ENCODE peak calls at places on chromosomes 1 and 21, in ten cellular contexts. One of them, this sample, is unnamed.

GRCh38 chr1:20343937-20344302 is 53.2 kb downstream of the VWA5B1 start:
- DNase-seq in CD4-positive, alpha-beta T cell: no peak
- DNase-seq in progenitor cell of endocrine pancreas: no peak
- DNase-seq in GM06990: no peak
- DNase-seq in Calu3: no peak
- DNase-seq in mesothelial cell of epicardium: no peak
- DNase-seq in heart right ventricle: no peak
- DNase-seq in stomach: no peak
- DNase-seq in GM10248: no peak
- DNase-seq in AG09319: no peak
- DNase-seq in this sample: no peak

GRCh38 chr1:62912028-62912638 is 128.2 kb downstream of the ATG4C start:
- DNase-seq in CD4-positive, alpha-beta T cell: no peak
- DNase-seq in progenitor cell of endocrine pancreas: no peak
- DNase-seq in GM06990: no peak
- DNase-seq in Calu3: peak
- DNase-seq in mesothelial cell of epicardium: no peak
- DNase-seq in heart right ventricle: no peak
- DNase-seq in stomach: no peak
- DNase-seq in GM10248: no peak
- DNase-seq in AG09319: no peak
- DNase-seq in this sample: no peak

GRCh38 chr21:20970691-20971090 is 27.5 kb upstream of the NCAM2 start:
- DNase-seq in CD4-positive, alpha-beta T cell: no peak
- DNase-seq in progenitor cell of endocrine pancreas: no peak
- DNase-seq in GM06990: no peak
- DNase-seq in Calu3: no peak
- DNase-seq in mesothelial cell of epicardium: no peak
- DNase-seq in heart right ventricle: no peak
- DNase-seq in stomach: no peak
- DNase-seq in GM10248: no peak
- DNase-seq in AG09319: no peak
- DNase-seq in this sample: no peak

GRCh38 chr1:157193702-157194391 is 55.7 kb upstream of the ETV3 start:
- DNase-seq in CD4-positive, alpha-beta T cell: peak
- DNase-seq in progenitor cell of endocrine pancreas: peak
- DNase-seq in GM06990: no peak
- DNase-seq in Calu3: peak
- DNase-seq in mesothelial cell of epicardium: peak
- DNase-seq in heart right ventricle: peak
- DNase-seq in stomach: peak
- DNase-seq in GM10248: peak
- DNase-seq in AG09319: peak
- DNase-seq in this sample: no peak

GRCh38 chr1:70790232-70790923 is 257.2 kb downstream of the PTGER3 start:
- DNase-seq in CD4-positive, alpha-beta T cell: no peak
- DNase-seq in progenitor cell of endocrine pancreas: no peak
- DNase-seq in GM06990: no peak
- DNase-seq in Calu3: no peak
- DNase-seq in mesothelial cell of epicardium: no peak
- DNase-seq in heart right ventricle: no peak
- DNase-seq in stomach: no peak
- DNase-seq in GM10248: no peak
- DNase-seq in AG09319: no peak
- DNase-seq in this sample: no peak

GRCh38 chr1:205600085-205600484 is 31.7 kb downstream of the ELK4 start:
- DNase-seq in CD4-positive, alpha-beta T cell: no peak
- DNase-seq in progenitor cell of endocrine pancreas: no peak
- DNase-seq in GM06990: no peak
- DNase-seq in Calu3: no peak
- DNase-seq in mesothelial cell of epicardium: no peak
- DNase-seq in heart right ventricle: no peak
- DNase-seq in stomach: no peak
- DNase-seq in GM10248: peak
- DNase-seq in AG09319: no peak
- DNase-seq in this sample: no peak

GRCh38 chr1:187417524-187417923 is 588.8 kb downstream of the PLA2G4A start:
- DNase-seq in CD4-positive, alpha-beta T cell: no peak
- DNase-seq in progenitor cell of endocrine pancreas: no peak
- DNase-seq in GM06990: no peak
- DNase-seq in Calu3: no peak
- DNase-seq in mesothelial cell of epicardium: no peak
- DNase-seq in heart right ventricle: no peak
- DNase-seq in stomach: no peak
- DNase-seq in GM10248: no peak
- DNase-seq in AG09319: no peak
- DNase-seq in this sample: no peak

GRCh38 chr1:225424562-225425210 is 3.2 kb downstream of the LBR start:
- DNase-seq in CD4-positive, alpha-beta T cell: no peak
- DNase-seq in progenitor cell of endocrine pancreas: no peak
- DNase-seq in GM06990: no peak
- DNase-seq in Calu3: no peak
- DNase-seq in mesothelial cell of epicardium: no peak
- DNase-seq in heart right ventricle: no peak
- DNase-seq in stomach: no peak
- DNase-seq in GM10248: no peak
- DNase-seq in AG09319: no peak
- DNase-seq in this sample: no peak

GRCh38 chr1:119968068-119968492 is 71.8 kb upstream of the ADAM30 start:
- DNase-seq in CD4-positive, alpha-beta T cell: peak
- DNase-seq in progenitor cell of endocrine pancreas: peak
- DNase-seq in GM06990: peak
- DNase-seq in Calu3: peak
- DNase-seq in mesothelial cell of epicardium: peak
- DNase-seq in heart right ventricle: peak
- DNase-seq in stomach: peak
- DNase-seq in GM10248: peak
- DNase-seq in AG09319: no peak
- DNase-seq in this sample: no peak

GRCh38 chr21:14862794-14863720 is 201.7 kb downstream of the NRIP1 start:
- DNase-seq in CD4-positive, alpha-beta T cell: no peak
- DNase-seq in progenitor cell of endocrine pancreas: no peak
- DNase-seq in GM06990: no peak
- DNase-seq in Calu3: peak
- DNase-seq in mesothelial cell of epicardium: no peak
- DNase-seq in heart right ventricle: no peak
- DNase-seq in stomach: no peak
- DNase-seq in GM10248: no peak
- DNase-seq in AG09319: no peak
- DNase-seq in this sample: no peak

DNA sequence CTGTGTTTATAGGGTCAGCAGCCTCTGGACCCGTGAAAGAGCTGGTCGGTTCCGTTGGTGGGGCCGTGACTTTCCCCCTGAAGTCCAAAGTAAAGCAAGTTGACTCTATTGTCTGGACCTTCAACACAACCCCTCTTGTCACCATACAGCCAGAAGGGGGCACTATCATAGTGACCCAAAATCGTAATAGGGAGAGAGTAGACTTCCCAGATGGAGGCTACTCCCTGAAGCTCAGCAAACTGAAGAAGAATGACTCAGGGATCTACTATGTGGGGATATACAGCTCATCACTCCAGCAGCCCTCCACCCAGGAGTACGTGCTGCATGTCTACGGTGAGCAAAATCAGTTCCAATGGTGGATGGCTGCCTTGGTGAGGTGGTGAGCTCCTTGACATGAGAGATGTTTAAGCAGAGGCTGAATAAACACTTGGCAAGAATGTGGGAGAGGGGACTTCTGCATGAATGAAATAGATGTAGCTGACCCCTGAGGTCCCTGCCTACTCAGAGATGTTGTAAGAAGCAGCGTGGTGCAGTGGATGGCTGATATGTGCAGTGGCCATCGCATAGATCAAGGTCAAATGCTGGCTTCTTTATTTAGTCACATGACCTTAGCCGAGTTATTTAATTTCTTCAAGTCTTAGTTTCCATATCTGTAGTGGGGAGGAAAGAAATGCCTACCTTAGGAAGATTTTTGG is 9.3 kb downstream of the SLAMF7 start:
- DNase-seq in CD4-positive, alpha-beta T cell: no peak
- DNase-seq in progenitor cell of endocrine pancreas: no peak
- DNase-seq in GM06990: no peak
- DNase-seq in Calu3: no peak
- DNase-seq in mesothelial cell of epicardium: no peak
- DNase-seq in heart right ventricle: no peak
- DNase-seq in stomach: no peak
- DNase-seq in GM10248: no peak
- DNase-seq in AG09319: no peak
- DNase-seq in this sample: no peak
- TF ChIP-seq CTCF in CD4-positive, alpha-beta T cell: no peak
- TF ChIP-seq CTCF in progenitor cell of endocrine pancreas: no peak
- TF ChIP-seq CTCF in GM06990: peak
- TF ChIP-seq CTCF in Calu3: no peak
- TF ChIP-seq CTCF in mesothelial cell of epicardium: no peak
- TF ChIP-seq CTCF in heart right ventricle: no peak
- TF ChIP-seq CTCF in stomach: no peak
- TF ChIP-seq CTCF in GM10248: peak
- TF ChIP-seq CTCF in AG09319: no peak
- TF ChIP-seq CTCF in this sample: no peak

GRCh38 chr1:153786038-153786790 is 11.0 kb downstream of the SLC27A3 start:
- DNase-seq in CD4-positive, alpha-beta T cell: no peak
- DNase-seq in progenitor cell of endocrine pancreas: no peak
- DNase-seq in GM06990: no peak
- DNase-seq in Calu3: no peak
- DNase-seq in mesothelial cell of epicardium: no peak
- DNase-seq in heart right ventricle: no peak
- DNase-seq in stomach: no peak
- DNase-seq in GM10248: no peak
- DNase-seq in AG09319: no peak
- DNase-seq in this sample: no peak

GRCh38 chr1:153780551-153780950 is 5.3 kb downstream of the SLC27A3 start:
- DNase-seq in CD4-positive, alpha-beta T cell: no peak
- DNase-seq in progenitor cell of endocrine pancreas: no peak
- DNase-seq in GM06990: no peak
- DNase-seq in Calu3: no peak
- DNase-seq in mesothelial cell of epicardium: no peak
- DNase-seq in heart right ventricle: no peak
- DNase-seq in stomach: no peak
- DNase-seq in GM10248: no peak
- DNase-seq in AG09319: no peak
- DNase-seq in this sample: no peak

GRCh38 chr1:153779781-153780541 is 4.8 kb downstream of the SLC27A3 start:
- DNase-seq in CD4-positive, alpha-beta T cell: no peak
- DNase-seq in progenitor cell of endocrine pancreas: no peak
- DNase-seq in GM06990: no peak
- DNase-seq in Calu3: no peak
- DNase-seq in mesothelial cell of epicardium: no peak
- DNase-seq in heart right ventricle: no peak
- DNase-seq in stomach: peak
- DNase-seq in GM10248: no peak
- DNase-seq in AG09319: no peak
- DNase-seq in this sample: no peak

GRCh38 chr1:153778824-153779519 is 3.8 kb downstream of the SLC27A3 start:
- DNase-seq in CD4-positive, alpha-beta T cell: no peak
- DNase-seq in progenitor cell of endocrine pancreas: no peak
- DNase-seq in GM06990: no peak
- DNase-seq in Calu3: no peak
- DNase-seq in mesothelial cell of epicardium: no peak
- DNase-seq in heart right ventricle: no peak
- DNase-seq in stomach: no peak
- DNase-seq in GM10248: no peak
- DNase-seq in AG09319: no peak
- DNase-seq in this sample: no peak

GRCh38 chr1:153783233-153784190 is 8.3 kb downstream of the SLC27A3 start:
- DNase-seq in CD4-positive, alpha-beta T cell: peak
- DNase-seq in progenitor cell of endocrine pancreas: peak
- DNase-seq in GM06990: peak
- DNase-seq in Calu3: peak
- DNase-seq in mesothelial cell of epicardium: peak
- DNase-seq in heart right ventricle: peak
- DNase-seq in stomach: peak
- DNase-seq in GM10248: peak
- DNase-seq in AG09319: peak
- DNase-seq in this sample: peak
- TF ChIP-seq CTCF in CD4-positive, alpha-beta T cell: no peak
- TF ChIP-seq CTCF in progenitor cell of endocrine pancreas: no peak
- TF ChIP-seq CTCF in GM06990: no peak
- TF ChIP-seq CTCF in Calu3: no peak
- TF ChIP-seq CTCF in mesothelial cell of epicardium: peak
- TF ChIP-seq CTCF in heart right ventricle: peak
- TF ChIP-seq CTCF in stomach: no peak
- TF ChIP-seq CTCF in GM10248: no peak
- TF ChIP-seq CTCF in AG09319: no peak
- TF ChIP-seq CTCF in this sample: no peak

DNA sequence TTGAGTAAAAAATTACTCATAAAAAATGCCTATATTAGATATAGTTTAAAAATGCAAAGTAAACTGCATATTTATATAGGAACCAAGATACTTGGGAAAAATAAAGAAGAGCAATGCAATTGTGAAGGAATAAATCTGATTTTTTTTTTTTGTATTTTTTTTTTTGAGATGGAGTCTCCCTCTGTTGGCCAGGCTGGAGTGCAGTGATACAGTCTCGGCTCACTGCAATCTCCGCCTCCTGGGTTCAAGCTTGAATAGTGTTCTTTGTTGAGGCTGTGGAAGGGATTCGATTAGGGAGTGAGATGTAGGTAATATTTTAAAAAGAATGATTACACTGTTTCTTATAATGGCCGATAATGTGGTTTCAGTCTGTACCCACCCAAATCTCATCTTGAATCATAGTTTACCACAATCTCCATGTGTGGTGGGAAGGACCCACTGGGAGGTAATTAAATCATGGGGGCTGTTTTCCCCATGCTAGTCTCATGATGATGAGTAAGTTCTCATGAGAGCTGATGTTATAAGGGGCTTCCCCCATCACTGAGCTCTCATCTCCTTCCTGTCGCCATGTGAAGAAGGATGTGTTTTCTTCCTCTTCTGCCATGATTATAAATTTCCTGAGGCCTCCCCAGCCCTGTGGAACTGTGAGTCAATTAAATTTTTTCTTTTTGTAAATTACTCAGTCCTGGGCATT is 1765.9 kb downstream of the PLA2G4A start:
- DNase-seq in CD4-positive, alpha-beta T cell: no peak
- DNase-seq in progenitor cell of endocrine pancreas: no peak
- DNase-seq in GM06990: no peak
- DNase-seq in Calu3: no peak
- DNase-seq in mesothelial cell of epicardium: no peak
- DNase-seq in heart right ventricle: no peak
- DNase-seq in stomach: no peak
- DNase-seq in GM10248: no peak
- DNase-seq in AG09319: no peak
- DNase-seq in this sample: no peak
- TF ChIP-seq CTCF in CD4-positive, alpha-beta T cell: no peak
- TF ChIP-seq CTCF in progenitor cell of endocrine pancreas: peak
- TF ChIP-seq CTCF in GM06990: no peak
- TF ChIP-seq CTCF in Calu3: no peak
- TF ChIP-seq CTCF in mesothelial cell of epicardium: no peak
- TF ChIP-seq CTCF in heart right ventricle: no peak
- TF ChIP-seq CTCF in stomach: no peak
- TF ChIP-seq CTCF in GM10248: no peak
- TF ChIP-seq CTCF in AG09319: no peak
- TF ChIP-seq CTCF in this sample: no peak

DNA sequence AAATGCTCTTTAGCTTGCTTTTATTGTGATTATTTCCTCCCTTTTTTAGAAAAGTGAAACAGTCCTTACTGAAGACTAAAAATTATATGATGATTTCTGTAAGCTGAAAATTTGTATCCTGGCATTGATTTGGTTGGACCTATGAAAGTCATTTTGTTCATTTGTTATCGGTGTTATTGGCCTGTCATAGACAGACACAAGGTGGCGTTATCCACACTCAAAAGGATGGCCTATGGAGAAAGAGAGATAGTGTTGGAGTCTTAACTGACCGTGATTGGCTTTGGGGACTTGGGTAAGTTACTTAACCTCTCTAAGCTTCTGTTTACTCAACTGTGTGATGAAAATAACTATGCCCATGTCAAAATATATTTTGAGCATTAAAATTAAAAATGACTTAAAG is 203.6 kb upstream of the CHODL start:
- DNase-seq in CD4-positive, alpha-beta T cell: no peak
- DNase-seq in progenitor cell of endocrine pancreas: no peak
- DNase-seq in GM06990: no peak
- DNase-seq in Calu3: no peak
- DNase-seq in mesothelial cell of epicardium: no peak
- DNase-seq in heart right ventricle: no peak
- DNase-seq in stomach: no peak
- DNase-seq in GM10248: no peak
- DNase-seq in AG09319: no peak
- DNase-seq in this sample: no peak
- TF ChIP-seq CTCF in CD4-positive, alpha-beta T cell: no peak
- TF ChIP-seq CTCF in progenitor cell of endocrine pancreas: peak
- TF ChIP-seq CTCF in GM06990: peak
- TF ChIP-seq CTCF in Calu3: no peak
- TF ChIP-seq CTCF in mesothelial cell of epicardium: no peak
- TF ChIP-seq CTCF in heart right ventricle: peak
- TF ChIP-seq CTCF in stomach: no peak
- TF ChIP-seq CTCF in GM10248: peak
- TF ChIP-seq CTCF in AG09319: no peak
- TF ChIP-seq CTCF in this sample: no peak